ENCODE peak calls at places on chromosomes 2 and 18, in nine cellular contexts. L is choroid plexus epithelial cell; F is A172; J is AML-193; R is stimulated activated CD4-positive, alpha-beta T cell treated with anti-CD3 and anti-CD28 coated beads, Interleukin-4, amount 100 ng/mL, for 1 hour; O is A549; U is anterior cingulate cortex; T is NCI-H1092 treated with DMSO at 0.1 percent for 48 hours; K is activated CD8-positive, alpha-beta T cell treated with anti-CD3 and anti-CD28 coated beads for 36 hours. G is an unnamed sample.

GRCh38 chr2:144659731-144660275 is 139.9 kb upstream of the ZEB2 start:
- DNase-seq in O (no peak), J (peak), R (peak), F (peak), L (peak), T (no peak), K (peak), U (no peak), G (peak)

GRCh38 chr2:54642684-54643430 is 80.6 kb upstream of the EML6 start:
- DNase-seq in J (no peak), L (no peak), K (no peak), T (no peak), O (no peak), U (no peak), F (no peak), R (no peak), G (no peak)

GRCh38 chr18:10660485-10660884 is 134.7 kb downstream of the NAPG start:
- DNase-seq in U (no peak), K (no peak), T (peak), O (no peak), J (no peak), F (no peak), L (peak), R (no peak), G (no peak)

GRCh38 chr2:1651131-1652066 is 92.9 kb downstream of the PXDN start:
- DNase-seq in K (no peak), T (no peak), L (no peak), U (no peak), O (no peak), F (no peak), J (no peak), R (no peak), G (no peak)

GRCh38 chr2:39455826-39456225 is 18.7 kb upstream of the MAP4K3 start:
- DNase-seq in F (peak), T (no peak), U (no peak), R (no peak), J (no peak), O (no peak), L (peak), K (no peak), G (no peak)

GRCh38 chr2:85110991-85111560 is 22.1 kb upstream of the TCF7L1 start:
- DNase-seq in K (no peak), R (no peak), F (peak), T (no peak), L (no peak), U (no peak), O (no peak), J (no peak), G (peak)

GRCh38 chr2:177265834-177266817 is 1.6 kb upstream of the NFE2L2 start:
- DNase-seq in O (no peak), K (no peak), U (no peak), F (no peak), R (no peak), T (no peak), L (peak), J (peak), G (no peak)

GRCh38 chr2:223041527-223042109 is 10.4 kb upstream of the KCNE4 start:
- DNase-seq in J (no peak), R (no peak), U (peak), K (no peak), O (peak), T (peak), F (peak), L (peak), G (peak)

GRCh38 chr2:39141346-39142011 is 20.6 kb upstream of the SOS1 start:
- DNase-seq in L (no peak), F (peak), O (no peak), K (no peak), T (no peak), R (no peak), J (no peak), U (no peak), G (peak)

GRCh38 chr2:73075477-73076373 is 4.2 kb upstream of the SFXN5 start:
- DNase-seq in L (peak), R (no peak), T (no peak), K (no peak), J (no peak), F (no peak), O (no peak), U (peak), G (no peak)

GRCh38 chr18:58649966-58650816 is 21.1 kb upstream of the MALT1 start:
- DNase-seq in T (no peak), F (no peak), O (no peak), J (no peak), K (peak), R (no peak), L (peak), U (no peak), G (no peak)

GRCh38 chr18:23363865-23364570 is 89.1 kb upstream of the RIOK3 start:
- DNase-seq in F (no peak), L (no peak), U (no peak), K (no peak), O (no peak), R (no peak), T (no peak), J (no peak), G (no peak)

GRCh38 chr18:52334896-52335295 is 5.1 kb upstream of the DCC start:
- DNase-seq in K (no peak), T (no peak), O (no peak), J (no peak), U (no peak), F (no peak), L (peak), R (no peak), G (no peak)

GRCh38 chr18:31942301-31942998 is 478 bp downstream of the TRAPPC8 start:
- DNase-seq in F (peak), L (peak), O (peak), K (peak), T (peak), J (peak), R (peak), U (peak), G (no peak)

GRCh38 chr2:234463626-234464290 is 33.1 kb downstream of the ARL4C start:
- DNase-seq in K (peak), J (no peak), F (no peak), R (peak), U (no peak), O (peak), L (no peak), T (peak), G (peak)

GRCh38 chr18:62494764-62495163 is 28.1 kb upstream of the ZCCHC2 start:
- DNase-seq in O (no peak), L (no peak), F (no peak), K (no peak), R (no peak), T (no peak), U (no peak), J (no peak), G (no peak)

GRCh38 chr2:47984041-47984440 is 77.7 kb upstream of the FBXO11 start:
- DNase-seq in R (no peak), O (no peak), U (no peak), J (no peak), T (no peak), K (no peak), F (no peak), L (no peak), G (peak)

GRCh38 chr18:45059695-45060094 is 379.0 kb downstream of the SETBP1 start:
- DNase-seq in J (peak), F (peak), R (no peak), K (no peak), L (peak), U (no peak), O (peak), T (no peak), G (peak)

GRCh38 chr2:1975060-1975459 is 230.7 kb upstream of the PXDN start:
- DNase-seq in K (no peak), O (no peak), L (peak), R (no peak), F (no peak), T (no peak), J (no peak), U (no peak), G (no peak)

GRCh38 chr2:86785456-86785855 is 5.3 kb downstream of the CD8A start:
- DNase-seq in U (no peak), O (no peak), K (peak), T (no peak), F (no peak), J (no peak), R (no peak), L (no peak), G (no peak)

GRCh38 chr2:189153608-189154007 is 26.0 kb downstream of the COL5A2 start:
- DNase-seq in F (no peak), U (no peak), O (no peak), L (peak), J (no peak), R (no peak), K (no peak), T (no peak), G (no peak)

GRCh38 chr2:60262178-60262577 is 291.3 kb downstream of the BCL11A start:
- DNase-seq in L (no peak), O (no peak), U (no peak), K (no peak), J (no peak), R (no peak), F (no peak), T (peak), G (no peak)

GRCh38 chr2:221422516-221423211 is 149.4 kb downstream of the EPHA4 start:
- DNase-seq in T (no peak), U (no peak), L (no peak), O (no peak), R (no peak), K (no peak), F (no peak), J (no peak), G (no peak)

GRCh38 chr2:164568317-164568716 is 53.0 kb downstream of the GRB14 start:
- DNase-seq in T (no peak), J (no peak), L (no peak), K (no peak), R (no peak), O (no peak), U (no peak), F (no peak), G (no peak)

GRCh38 chr2:205763708-205764501 is 81.6 kb downstream of the NRP2 start:
- DNase-seq in L (peak), T (peak), R (no peak), U (peak), O (peak), K (peak), J (no peak), F (no peak), G (no peak)

GRCh38 chr2:8285081-8285480 is 396.8 kb upstream of the ID2 start:
- DNase-seq in U (no peak), K (no peak), T (no peak), F (no peak), O (no peak), L (peak), R (no peak), J (peak), G (peak)

GRCh38 chr2:158045362-158045761 is 56.3 kb upstream of the UPP2 start:
- DNase-seq in O (no peak), F (no peak), K (no peak), L (no peak), T (no peak), U (no peak), R (no peak), J (peak), G (no peak)

GRCh38 chr18:67425724-67426123 is 90.8 kb downstream of the DSEL start:
- DNase-seq in F (peak), K (no peak), J (no peak), L (peak), T (no peak), O (peak), U (no peak), R (no peak), G (peak)

GRCh38 chr18:2967357-2967756 is 45.6 kb downstream of the LPIN2 start:
- DNase-seq in O (no peak), U (no peak), L (no peak), K (peak), R (no peak), J (no peak), T (no peak), F (no peak), G (no peak)

GRCh38 chr18:14098428-14098827 is 33.8 kb downstream of the ZNF519 start:
- DNase-seq in T (no peak), F (no peak), R (no peak), K (no peak), O (no peak), L (no peak), U (no peak), J (no peak), G (no peak)

GRCh38 chr2:213317929-213318328 is 33.7 kb downstream of the SPAG16 start:
- DNase-seq in J (no peak), T (no peak), K (no peak), L (peak), R (no peak), F (peak), O (no peak), U (no peak), G (peak)

GRCh38 chr2:233003658-233004555 is 9.1 kb downstream of the NGEF start:
- DNase-seq in T (no peak), R (no peak), L (no peak), O (no peak), K (no peak), F (no peak), U (no peak), J (no peak), G (no peak)

GRCh38 chr2:192500550-192501200 is 305.9 kb upstream of the TMEFF2 start:
- DNase-seq in R (peak), K (peak), T (no peak), U (no peak), F (peak), J (no peak), L (peak), O (no peak), G (peak)

GRCh38 chr2:63888490-63889402 is 47.0 kb downstream of the UGP2 start:
- DNase-seq in F (peak), L (peak), T (peak), U (peak), K (peak), O (peak), R (peak), J (peak), G (peak)

GRCh38 chr2:2524340-2524941 is 193.4 kb upstream of the MYT1L start:
- DNase-seq in U (peak), J (no peak), T (no peak), O (no peak), L (no peak), R (no peak), K (no peak), F (no peak), G (no peak)

GRCh38 chr18:79579807-79580480 is 99.7 kb upstream of the CTDP1 start:
- DNase-seq in O (no peak), K (no peak), T (no peak), J (no peak), F (no peak), R (no peak), L (no peak), U (no peak), G (no peak)

GRCh38 chr18:59663096-59663495 is 34.1 kb downstream of the CCBE1 start:
- DNase-seq in O (no peak), L (no peak), K (no peak), R (no peak), J (no peak), T (no peak), F (no peak), U (no peak), G (no peak)

GRCh38 chr2:233982421-233983121 is 65.4 kb downstream of the TRPM8 start:
- DNase-seq in K (no peak), O (no peak), R (no peak), U (no peak), F (peak), J (no peak), T (no peak), L (peak), G (peak)